ENCODE peak calls at places on chromosomes 2 and 18, in five cellular contexts. One of them, this sample, is unnamed.

GRCh38 chr2:44802409-44803099 is 138.9 kb upstream of the SIX3 start:
- DNase-seq in hepatocyte: no peak
- DNase-seq in ovary: no peak
- DNase-seq in effector memory CD4-positive, alpha-beta T cell: no peak
- DNase-seq in mesendoderm: peak; percentile 97
- DNase-seq in this sample: no peak

GRCh38 chr2:65309699-65310098 is 82.1 kb downstream of the ACTR2 start:
- DNase-seq in hepatocyte: no peak
- DNase-seq in ovary: no peak
- DNase-seq in effector memory CD4-positive, alpha-beta T cell: no peak
- DNase-seq in mesendoderm: no peak
- DNase-seq in this sample: no peak

GRCh38 chr2:62800618-62801017 is 95.1 kb downstream of the EHBP1 start:
- DNase-seq in hepatocyte: no peak
- DNase-seq in ovary: no peak
- DNase-seq in effector memory CD4-positive, alpha-beta T cell: no peak
- DNase-seq in mesendoderm: no peak
- DNase-seq in this sample: no peak

GRCh38 chr2:229174794-229175529 is 96.1 kb downstream of the PID1 start:
- DNase-seq in hepatocyte: no peak
- DNase-seq in ovary: no peak
- DNase-seq in effector memory CD4-positive, alpha-beta T cell: no peak
- DNase-seq in mesendoderm: no peak
- DNase-seq in this sample: no peak

GRCh38 chr2:9594361-9595063 is 36.3 kb downstream of the YWHAQ start:
- DNase-seq in hepatocyte: peak; percentile 59
- DNase-seq in ovary: no peak
- DNase-seq in effector memory CD4-positive, alpha-beta T cell: no peak
- DNase-seq in mesendoderm: peak; percentile 44
- DNase-seq in this sample: no peak

GRCh38 chr2:228767196-228767595 is 503.9 kb downstream of the PID1 start:
- DNase-seq in hepatocyte: no peak
- DNase-seq in ovary: no peak
- DNase-seq in effector memory CD4-positive, alpha-beta T cell: no peak
- DNase-seq in mesendoderm: no peak
- DNase-seq in this sample: no peak

GRCh38 chr2:20781656-20782265 is 41.1 kb downstream of the LDAH start:
- DNase-seq in hepatocyte: peak; percentile 28
- DNase-seq in ovary: no peak
- DNase-seq in effector memory CD4-positive, alpha-beta T cell: no peak
- DNase-seq in mesendoderm: peak; percentile 49
- DNase-seq in this sample: no peak

GRCh38 chr18:24342347-24342746 is 55.3 kb downstream of the OSBPL1A start:
- DNase-seq in hepatocyte: no peak
- DNase-seq in ovary: no peak
- DNase-seq in effector memory CD4-positive, alpha-beta T cell: no peak
- DNase-seq in mesendoderm: no peak
- DNase-seq in this sample: no peak

GRCh38 chr2:121902171-121902591 is 146.7 kb downstream of the TSN start:
- DNase-seq in hepatocyte: no peak
- DNase-seq in ovary: peak; percentile 60
- DNase-seq in effector memory CD4-positive, alpha-beta T cell: no peak
- DNase-seq in mesendoderm: peak; percentile 62
- DNase-seq in this sample: peak; percentile 22

GRCh38 chr18:49597152-49597551 is 35.3 kb downstream of the LIPG start:
- DNase-seq in hepatocyte: no peak
- DNase-seq in ovary: no peak
- DNase-seq in effector memory CD4-positive, alpha-beta T cell: no peak
- DNase-seq in mesendoderm: peak; percentile 71
- DNase-seq in this sample: no peak

GRCh38 chr2:43109261-43109743 is 117.1 kb downstream of the ZFP36L2 start:
- DNase-seq in hepatocyte: no peak
- DNase-seq in ovary: no peak
- DNase-seq in effector memory CD4-positive, alpha-beta T cell: no peak
- DNase-seq in mesendoderm: no peak
- DNase-seq in this sample: no peak

GRCh38 chr18:56799756-56800155 is 148.6 kb downstream of the WDR7 start:
- DNase-seq in hepatocyte: no peak
- DNase-seq in ovary: no peak
- DNase-seq in effector memory CD4-positive, alpha-beta T cell: no peak
- DNase-seq in mesendoderm: no peak
- DNase-seq in this sample: no peak

GRCh38 chr2:157627594-157628281 is 926 bp downstream of the ACVR1C start:
- DNase-seq in hepatocyte: no peak
- DNase-seq in ovary: peak; percentile 24
- DNase-seq in effector memory CD4-positive, alpha-beta T cell: peak; percentile 19
- DNase-seq in mesendoderm: peak; percentile 3
- DNase-seq in this sample: no peak

GRCh38 chr2:134273240-134273983 is 19.5 kb downstream of the MGAT5 start:
- DNase-seq in hepatocyte: no peak
- DNase-seq in ovary: no peak
- DNase-seq in effector memory CD4-positive, alpha-beta T cell: no peak
- DNase-seq in mesendoderm: no peak
- DNase-seq in this sample: no peak
- H3K4me1 ChIP-seq in hepatocyte: no peaks in the 10 kb centered on the region
- H3K4me1 ChIP-seq in ovary: peaks cover 3% of the 10 kb centered on the region
- H3K4me1 ChIP-seq in effector memory CD4-positive, alpha-beta T cell: peaks cover 6% of the 10 kb centered on the region
- H3K4me1 ChIP-seq in mesendoderm: no peaks in the 10 kb centered on the region
- H3K4me1 ChIP-seq in this sample: peaks cover under 1% of the 10 kb centered on the region

GRCh38 chr18:4640349-4641012 is 185.4 kb upstream of the DLGAP1 start:
- DNase-seq in hepatocyte: no peak
- DNase-seq in ovary: no peak
- DNase-seq in effector memory CD4-positive, alpha-beta T cell: no peak
- DNase-seq in mesendoderm: peak; percentile 5
- DNase-seq in this sample: no peak
- H3K4me1 ChIP-seq in hepatocyte: no peaks in the 10 kb centered on the region
- H3K4me1 ChIP-seq in ovary: no peaks in the 10 kb centered on the region
- H3K4me1 ChIP-seq in effector memory CD4-positive, alpha-beta T cell: no peaks in the 10 kb centered on the region
- H3K4me1 ChIP-seq in mesendoderm: peaks cover 2% of the 10 kb centered on the region
- H3K4me1 ChIP-seq in this sample: no peaks in the 10 kb centered on the region

DNA sequence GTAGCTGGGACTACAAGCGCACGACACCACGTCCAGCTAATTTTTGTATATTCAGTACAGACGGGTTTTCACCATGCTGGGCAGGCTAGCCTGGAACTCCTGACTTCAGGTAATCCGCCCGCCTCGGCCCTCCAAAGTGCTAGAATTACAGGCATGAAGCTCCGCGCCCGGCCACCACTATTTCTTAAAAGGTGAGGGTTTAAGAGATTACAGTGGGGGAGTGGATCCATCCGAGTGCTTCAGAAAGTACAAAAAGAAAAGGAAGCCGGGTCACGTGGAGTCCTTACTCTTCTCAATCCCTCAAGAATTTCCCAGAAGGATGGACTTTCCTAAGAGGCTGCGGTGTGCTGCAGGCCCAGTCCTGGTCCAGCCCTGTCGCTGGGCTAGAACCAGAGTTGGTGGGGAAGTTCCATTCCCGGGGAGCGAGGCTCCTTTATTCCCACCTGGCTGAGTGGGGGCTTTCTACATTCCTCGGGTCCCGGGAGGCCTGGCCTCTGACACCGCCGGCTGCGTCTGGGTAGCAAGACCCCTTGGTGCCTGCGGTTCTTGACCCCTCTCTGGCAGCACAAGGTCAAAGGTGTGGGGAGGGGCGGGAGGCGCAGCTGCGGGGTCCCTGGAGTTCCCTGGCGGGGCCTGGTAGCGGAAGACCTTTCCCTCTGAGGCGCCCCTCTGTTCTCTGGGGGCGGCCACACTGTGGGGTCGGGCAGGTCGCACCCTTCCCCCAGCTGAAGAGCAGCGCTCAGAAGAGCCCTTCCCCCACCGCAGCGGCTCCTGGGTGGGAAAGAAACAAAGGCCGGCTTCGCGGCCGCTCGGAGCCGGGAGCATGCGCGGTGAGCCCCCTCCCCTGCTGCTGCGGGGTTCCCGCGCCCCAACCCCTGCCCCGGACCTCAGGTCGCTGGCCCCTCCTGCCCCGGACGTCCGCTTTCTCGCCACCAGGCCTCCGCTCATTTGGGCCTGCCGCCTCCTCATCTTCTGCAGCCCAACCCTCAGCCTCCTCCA is 146.5 kb downstream of the ANKRD44 start:
- DNase-seq in hepatocyte: peak; percentile 12
- DNase-seq in ovary: peak; percentile 42
- DNase-seq in effector memory CD4-positive, alpha-beta T cell: no peak
- DNase-seq in mesendoderm: peak; percentile 54
- DNase-seq in this sample: no peak
- H3K4me1 ChIP-seq in hepatocyte: no peaks in the 10 kb centered on the region
- H3K4me1 ChIP-seq in ovary: no peaks in the 10 kb centered on the region
- H3K4me1 ChIP-seq in effector memory CD4-positive, alpha-beta T cell: peaks cover 38% of the 10 kb centered on the region
- H3K4me1 ChIP-seq in mesendoderm: no peaks in the 10 kb centered on the region
- H3K4me1 ChIP-seq in this sample: peaks cover 26% of the 10 kb centered on the region

DNA sequence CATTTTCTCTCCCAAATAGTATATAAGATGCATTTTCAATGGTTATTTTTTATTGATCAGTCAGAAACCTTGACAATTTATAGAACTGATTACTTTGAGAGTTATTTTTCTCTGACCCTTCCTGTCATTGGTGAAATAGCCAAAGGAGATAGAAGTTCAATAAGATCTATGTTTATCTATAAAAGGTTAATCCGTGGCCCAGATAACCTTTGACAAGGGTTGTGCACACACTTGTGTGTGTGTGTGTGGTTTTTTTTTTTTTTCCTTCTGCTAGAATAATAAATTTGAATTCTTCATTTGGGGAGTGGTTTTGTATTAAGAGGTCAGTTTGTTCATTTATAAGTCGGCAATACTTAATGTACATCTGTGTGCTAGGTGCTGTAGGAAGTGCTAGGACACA is 160.0 kb downstream of the MGAT5 start:
- DNase-seq in hepatocyte: no peak
- DNase-seq in ovary: no peak
- DNase-seq in effector memory CD4-positive, alpha-beta T cell: no peak
- DNase-seq in mesendoderm: no peak
- DNase-seq in this sample: no peak
- H3K4me1 ChIP-seq in hepatocyte: peaks cover 16% of the 10 kb centered on the region
- H3K4me1 ChIP-seq in ovary: no peaks in the 10 kb centered on the region
- H3K4me1 ChIP-seq in effector memory CD4-positive, alpha-beta T cell: peaks cover 26% of the 10 kb centered on the region
- H3K4me1 ChIP-seq in mesendoderm: peaks cover 2% of the 10 kb centered on the region
- H3K4me1 ChIP-seq in this sample: peaks cover 21% of the 10 kb centered on the region

DNA sequence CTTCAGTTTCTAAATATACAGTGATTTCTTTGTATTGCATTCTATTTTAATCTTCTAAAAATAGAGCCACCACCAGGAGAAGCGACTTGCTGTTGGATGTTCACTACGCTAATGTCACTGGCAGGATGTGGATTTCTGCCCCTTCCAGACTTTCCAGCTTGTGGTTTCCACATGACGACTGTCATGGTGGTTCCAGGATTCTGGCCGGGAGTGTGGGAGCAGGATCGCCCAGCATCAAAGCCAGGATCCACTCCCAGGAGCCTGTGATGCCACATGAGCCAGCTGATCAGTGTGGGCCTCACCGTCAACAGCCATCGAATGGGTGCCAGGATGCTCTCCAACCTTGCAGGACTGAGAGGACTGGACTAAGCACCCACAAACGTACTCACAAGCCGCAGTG is 148.8 kb downstream of the HDAC4 start:
- DNase-seq in hepatocyte: no peak
- DNase-seq in ovary: peak; percentile 15
- DNase-seq in effector memory CD4-positive, alpha-beta T cell: no peak
- DNase-seq in mesendoderm: no peak
- DNase-seq in this sample: no peak
- H3K4me1 ChIP-seq in hepatocyte: peaks cover 8% of the 10 kb centered on the region
- H3K4me1 ChIP-seq in ovary: peaks cover 13% of the 10 kb centered on the region
- H3K4me1 ChIP-seq in effector memory CD4-positive, alpha-beta T cell: peaks cover 5% of the 10 kb centered on the region
- H3K4me1 ChIP-seq in mesendoderm: no peaks in the 10 kb centered on the region
- H3K4me1 ChIP-seq in this sample: peaks cover 62% of the 10 kb centered on the region

GRCh38 chr2:98777076-98777475 is 46.1 kb upstream of the MGAT4A start:
- DNase-seq in hepatocyte: no peak
- DNase-seq in ovary: no peak
- DNase-seq in effector memory CD4-positive, alpha-beta T cell: no peak
- DNase-seq in mesendoderm: no peak
- DNase-seq in this sample: no peak
- H3K4me1 ChIP-seq in hepatocyte: no peaks in the 10 kb centered on the region
- H3K4me1 ChIP-seq in ovary: no peaks in the 10 kb centered on the region
- H3K4me1 ChIP-seq in effector memory CD4-positive, alpha-beta T cell: peaks cover 26% of the 10 kb centered on the region
- H3K4me1 ChIP-seq in mesendoderm: no peaks in the 10 kb centered on the region
- H3K4me1 ChIP-seq in this sample: no peaks in the 10 kb centered on the region